ENCODE peak calls at places on chromosome 20, in six cellular contexts. W, J, M, V, T and F are unnamed samples.

GRCh38 chr20:17648782-17649730 is 33.0 kb downstream of the RRBP1 start:
- DNase-seq in J (peak; percentile 76), W (no peak), V (peak; percentile 26), T (no peak), M (no peak), F (peak; percentile 71)

GRCh38 chr20:24470782-24471582 is 1.6 kb downstream of the SYNDIG1 start:
- DNase-seq in T (no peak), J (no peak), M (no peak), W (no peak), V (peak; percentile 20), F (peak; percentile 28)

GRCh38 chr20:41978875-41979274 is 360.7 kb upstream of the CHD6 start:
- DNase-seq in M (no peak), W (no peak), T (no peak), V (no peak), J (no peak), F (no peak)

GRCh38 chr20:35515949-35516645 is 13.4 kb downstream of the C20orf173 start:
- DNase-seq in M (no peak), J (peak; percentile 36), V (peak; percentile 29), T (no peak), W (peak; percentile 86), F (no peak)

GRCh38 chr20:9408422-9409300 is 105.7 kb upstream of the LAMP5 start:
- DNase-seq in M (no peak), J (no peak), T (no peak), V (no peak), W (peak; percentile 75), F (no peak)

GRCh38 chr20:11852801-11853200 is 64.9 kb upstream of the BTBD3 start:
- DNase-seq in T (no peak), M (no peak), W (peak; percentile 28), J (no peak), V (no peak), F (no peak)

GRCh38 chr20:29443819-29444218 is 1813.6 kb upstream of the DEFB115 start:
- DNase-seq in W (no peak), T (no peak), M (no peak), V (no peak), J (no peak), F (no peak)

GRCh38 chr20:5316188-5317158 is at the start of gene PROKR2:
- DNase-seq in J (no peak), W (no peak), M (peak; percentile 17), T (no peak), V (no peak), F (no peak)

GRCh38 chr20:9500121-9500911 is 14.1 kb upstream of the LAMP5 start:
- DNase-seq in W (peak; percentile 16), V (no peak), J (no peak), T (no peak), M (no peak), F (no peak)

GRCh38 chr20:63309261-63310071 is 16.5 kb downstream of the COL20A1 start:
- DNase-seq in W (peak; percentile 24), V (peak; percentile 45), J (peak; percentile 36), M (no peak), T (peak; percentile 49), F (peak; percentile 52)

GRCh38 chr20:60966766-60967165 is 285.3 kb upstream of the CDH4 start:
- DNase-seq in J (no peak), T (no peak), M (no peak), V (no peak), W (no peak), F (no peak)

GRCh38 chr20:37864275-37864674 is 38.7 kb upstream of the VSTM2L start:
- DNase-seq in V (no peak), M (no peak), J (no peak), W (no peak), T (no peak), F (no peak)

GRCh38 chr20:59743767-59744485 is 139.6 kb downstream of the PHACTR3 start:
- DNase-seq in W (no peak), J (no peak), T (no peak), V (peak; percentile 27), M (no peak), F (no peak)

GRCh38 chr20:7883309-7883708 is 56.9 kb downstream of the HAO1 start:
- DNase-seq in V (no peak), M (no peak), W (no peak), T (no peak), J (no peak), F (no peak)

DNA sequence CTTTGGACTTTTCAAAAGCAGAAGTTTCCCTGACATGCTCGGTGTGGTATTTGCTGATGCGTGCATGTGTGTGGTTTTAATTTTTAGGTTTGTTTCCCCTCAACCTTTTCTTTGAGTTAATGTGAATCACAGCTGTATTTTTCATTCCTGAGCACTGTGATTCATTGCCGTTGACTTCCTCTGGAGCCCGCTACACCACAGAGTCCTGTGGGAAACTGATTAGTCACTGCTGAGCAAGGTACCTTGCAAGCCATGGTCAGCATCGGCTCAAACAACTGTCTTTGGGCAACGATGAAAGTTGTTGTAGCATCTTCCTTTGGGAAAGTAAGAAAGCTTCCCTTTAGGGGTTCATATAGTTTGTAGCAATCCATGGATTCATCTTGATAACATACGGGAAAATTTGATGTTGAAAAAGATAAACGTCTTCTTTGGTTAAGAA is 57.5 kb downstream of the RIN2 start:
- DNase-seq in V (peak; percentile 96), J (no peak), T (peak; percentile 30), W (peak; percentile 99), M (no peak), F (no peak)
- H3K4me3 ChIP-seq in V (no peak overlapping the region), J (no peak overlapping the region), T (no peak overlapping the region), W (no peak overlapping the region), M (no peak overlapping the region), F (no peak overlapping the region)

GRCh38 chr20:16351415-16351814 is 221.8 kb downstream of the KIF16B start:
- DNase-seq in M (no peak), W (no peak), V (no peak), T (no peak), J (no peak), F (no peak)

GRCh38 chr20:16349518-16350295 is 223.5 kb downstream of the KIF16B start:
- DNase-seq in T (no peak), V (no peak), W (peak; percentile 23), M (no peak), J (no peak), F (peak; percentile 42)

GRCh38 chr20:16352321-16352720 is 220.9 kb downstream of the KIF16B start:
- DNase-seq in W (no peak), V (no peak), M (no peak), J (no peak), T (no peak), F (no peak)

GRCh38 chr20:16350465-16350864 is 222.8 kb downstream of the KIF16B start:
- DNase-seq in W (peak; percentile 50), V (peak; percentile 31), T (no peak), M (no peak), J (no peak), F (no peak)

GRCh38 chr20:16352751-16353150 is 220.5 kb downstream of the KIF16B start:
- DNase-seq in V (no peak), T (no peak), J (no peak), M (no peak), W (no peak), F (no peak)
- TF ChIP-seq POLR2A in V (no peak), T (no peak), J (no peak), M (no peak), W (no peak), F (no peak)

GRCh38 chr20:48618631-48619030 is 209.2 kb downstream of the PREX1 start:
- DNase-seq in M (no peak), J (no peak), W (no peak), T (no peak), V (no peak), F (no peak)
- TF ChIP-seq CTCF in M (no peak), J (no peak), W (no peak), T (no peak), V (no peak), F (no peak)

DNA sequence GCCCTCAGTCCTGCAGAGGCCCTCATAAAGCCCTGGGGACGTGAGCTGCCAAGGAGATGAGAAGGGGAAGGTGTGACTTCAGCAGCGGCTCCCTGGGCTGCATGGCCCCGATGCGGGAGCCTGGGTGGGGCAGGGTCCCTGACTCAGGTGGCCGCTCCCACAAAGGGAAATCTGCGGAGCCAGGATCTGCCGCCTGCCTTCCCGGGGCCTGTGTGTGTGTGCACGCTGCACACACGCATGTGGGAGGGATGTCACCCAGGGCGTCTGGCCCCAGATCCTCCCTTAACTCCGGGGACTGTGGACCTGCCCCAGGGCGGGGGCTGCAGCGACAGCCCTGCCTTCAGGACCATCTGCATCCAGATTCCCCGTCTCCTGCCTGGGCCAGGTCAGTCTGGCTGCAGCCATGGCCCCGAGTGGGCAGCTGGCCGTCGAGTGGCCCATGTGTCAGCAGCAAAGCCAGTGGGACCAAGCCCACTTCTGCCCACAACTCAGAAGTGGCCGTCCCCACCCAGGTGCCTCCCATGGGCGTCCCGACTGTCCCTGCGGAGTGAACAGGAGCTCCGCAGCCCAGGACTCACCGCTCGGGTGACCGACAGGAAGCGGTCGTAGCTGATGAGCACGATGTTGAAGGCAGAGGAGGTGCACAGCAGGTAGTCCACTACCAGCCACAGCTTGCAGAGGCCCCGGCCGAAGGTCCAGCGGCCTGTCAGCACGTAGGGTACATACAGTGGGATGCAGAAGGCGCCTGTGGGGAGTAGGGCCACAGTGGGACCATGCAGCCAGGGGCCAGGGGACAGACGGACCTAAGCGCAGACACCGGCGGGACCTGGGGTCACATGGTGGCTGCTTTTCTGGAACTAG is 1.9 kb downstream of the HRH3 start:
- DNase-seq in T (no peak), V (no peak), W (no peak), J (no peak), M (no peak), F (no peak)
- H3K4me3 ChIP-seq in T (no peak overlapping the region), V (no peak overlapping the region), W (no peak overlapping the region), J (no peak overlapping the region), M (no peak overlapping the region), F (no peak overlapping the region)

GRCh38 chr20:32108814-32109391 is 611 bp upstream of the TM9SF4 start:
- DNase-seq in J (no peak), W (no peak), V (no peak), T (no peak), M (no peak), F (no peak)

GRCh38 chr20:32110727-32111126 is 1.2 kb downstream of the TM9SF4 start:
- DNase-seq in T (no peak), M (no peak), V (no peak), J (no peak), W (no peak), F (no peak)

GRCh38 chr20:32110173-32110704 is 725 bp downstream of the TM9SF4 start:
- DNase-seq in W (no peak), M (no peak), T (no peak), J (no peak), V (no peak), F (no peak)

GRCh38 chr20:32111287-32111686 is 1.8 kb downstream of the TM9SF4 start:
- DNase-seq in J (no peak), W (no peak), M (no peak), T (no peak), V (no peak), F (no peak)

GRCh38 chr20:32109392-32110172 is at the start of gene TM9SF4:
- DNase-seq in T (peak; percentile 91), J (peak; percentile 88), M (peak; percentile 80), W (peak; percentile 94), V (peak; percentile 96), F (peak; percentile 89)
- TF ChIP-seq POLR2A in T (peak; percentile 62), J (no peak), M (peak; percentile 99), W (peak; percentile 95), V (peak; percentile 79), F (no peak)

GRCh38 chr20:4135385-4136077 is 120.2 kb upstream of the RNF24 start:
- DNase-seq in M (peak; percentile 39), V (peak; percentile 100), T (peak; percentile 35), W (peak; percentile 99), J (peak; percentile 64), F (no peak)
- TF ChIP-seq CTCF in M (no peak), V (no peak), T (no peak), W (no peak), J (no peak), F (no peak)

GRCh38 chr20:34150616-34151015 is 38.6 kb upstream of the EIF2S2 start:
- DNase-seq in J (no peak), T (no peak), M (no peak), V (no peak), W (no peak), F (no peak)
- H3K4me3 ChIP-seq in J (no peak overlapping the region), T (no peak overlapping the region), M (no peak overlapping the region), V (no peak overlapping the region), W (no peak overlapping the region), F (no peak overlapping the region)